ENCODE peak calls at places on chromosomes 7 and 10, in five cellular contexts. Y is transverse colon, H is tibial nerve, J is A549, A is H1. V is an unnamed sample.

GRCh38 chr10:104197364-104197763 is 34.8 kb downstream of the CFAP43 start:
- DNase-seq in Y (no peak), H (no peak), J (no peak), A (no peak), V (no peak)

GRCh38 chr7:20651960-20652544 is 36.6 kb downstream of the ABCB5 start:
- DNase-seq in Y (no peak), H (no peak), J (peak), A (no peak), V (no peak)

GRCh38 chr7:45161138-45161537 is 3.5 kb downstream of the RAMP3 start:
- DNase-seq in Y (no peak), H (no peak), J (no peak), A (no peak), V (no peak)

GRCh38 chr7:156854654-156855053 is 38.3 kb downstream of the LMBR1 start:
- DNase-seq in Y (no peak), H (no peak), J (no peak), A (no peak), V (no peak)

GRCh38 chr10:110758898-110759297 is 112.8 kb upstream of the PDCD4 start:
- DNase-seq in Y (no peak), H (no peak), J (no peak), A (no peak), V (no peak)

GRCh38 chr7:129122086-129122750 is 22.3 kb upstream of the TSPAN33 start:
- DNase-seq in Y (no peak), H (no peak), J (no peak), A (no peak), V (no peak)

GRCh38 chr10:104337985-104338735 is at the start of gene ITPRIP:
- DNase-seq in Y (peak), H (peak), J (peak), A (peak), V (peak)

GRCh38 chr7:17020250-17020649 is 138.5 kb upstream of the AGR3 start:
- DNase-seq in Y (no peak), H (no peak), J (no peak), A (no peak), V (no peak)

GRCh38 chr7:120926943-120927346 is 23.6 kb upstream of the ING3 start:
- DNase-seq in Y (no peak), H (no peak), J (no peak), A (no peak), V (no peak)

GRCh38 chr7:4080954-4081353 is 601.1 kb upstream of the FOXK1 start:
- DNase-seq in Y (no peak), H (no peak), J (no peak), A (peak), V (no peak)

GRCh38 chr7:111658546-111658945 is 96.3 kb upstream of the IMMP2L start:
- DNase-seq in Y (no peak), H (no peak), J (no peak), A (no peak), V (no peak)
- TF ChIP-seq EP300 in Y (no peak), H (no peak), J (no peak), A (no peak), V (no peak)

GRCh38 chr10:5971315-5971832 is 6.0 kb downstream of the IL15RA start:
- DNase-seq in Y (peak), H (no peak), J (no peak), A (peak), V (no peak)
- H3K4me3 ChIP-seq in Y (no peak), H (no peak), J (no peak), A (no peak), V (no peak)

GRCh38 chr7:12649348-12649747 is 38.1 kb upstream of the ARL4A start:
- DNase-seq in Y (no peak), H (no peak), J (no peak), A (no peak), V (no peak)

GRCh38 chr7:12646139-12646538 is 41.3 kb upstream of the ARL4A start:
- DNase-seq in Y (no peak), H (no peak), J (no peak), A (no peak), V (no peak)

GRCh38 chr7:12648704-12649261 is 38.6 kb upstream of the ARL4A start:
- DNase-seq in Y (no peak), H (no peak), J (no peak), A (no peak), V (no peak)

GRCh38 chr7:12650080-12650479 is 37.4 kb upstream of the ARL4A start:
- DNase-seq in Y (no peak), H (no peak), J (no peak), A (no peak), V (no peak)

GRCh38 chr7:12647364-12648219 is 39.8 kb upstream of the ARL4A start:
- DNase-seq in Y (peak), H (no peak), J (peak), A (no peak), V (no peak)
- TF ChIP-seq EP300 in Y (no peak), H (no peak), J (peak), A (no peak), V (no peak)

GRCh38 chr10:60167056-60167455 is 222.6 kb downstream of the ANK3 start:
- DNase-seq in Y (no peak), H (no peak), J (no peak), A (no peak), V (no peak)
- H3K4me3 ChIP-seq in Y (no peak), H (no peak), J (no peak), A (no peak), V (no peak)